ENCODE peak calls at places on chromosomes 4 and X, in seven cellular contexts. E, X, W, T, C, D and F are unnamed samples.
A peak's percentile ranks its signal among the peaks of the same experiment; 100 is the strongest.

GRCh38 chr4:1321486-1321885 is 25.5 kb upstream of the UVSSA start:
- DNase-seq in X (no peak), W (no peak), C (no peak), D (no peak), T (no peak), E (no peak), F (no peak)

GRCh38 chr4:129526812-129527211 is 430.9 kb downstream of the C4orf33 start:
- DNase-seq in W (no peak), X (no peak), D (no peak), T (no peak), C (no peak), E (peak; percentile 24), F (no peak)

GRCh38 chr4:89737888-89738287 is 99.1 kb downstream of the SNCA start:
- DNase-seq in T (peak; percentile 85), W (peak; percentile 49), D (no peak), E (peak; percentile 29), X (no peak), C (no peak), F (peak; percentile 12)

GRCh38 chr4:38739438-38739837 is 43.4 kb downstream of the TLR10 start:
- DNase-seq in W (no peak), X (no peak), E (no peak), D (no peak), C (no peak), T (no peak), F (no peak)

GRCh38 chr4:11640584-11640983 is 211.9 kb upstream of the HS3ST1 start:
- DNase-seq in D (no peak), W (no peak), T (no peak), C (no peak), E (no peak), X (no peak), F (no peak)

GRCh38 chrX:153469811-153470410 is 465 bp downstream of the HAUS7 start:
- DNase-seq in E (peak; percentile 57), X (no peak), C (peak; percentile 36), D (no peak), T (no peak), W (no peak), F (peak; percentile 38)

GRCh38 chr4:80705311-80705710 is 325.2 kb upstream of the BMP3 start:
- DNase-seq in E (no peak), D (no peak), C (no peak), X (no peak), W (no peak), T (no peak), F (no peak)

GRCh38 chr4:102344520-102344954 is 745 bp downstream of the SLC39A8 start:
- DNase-seq in C (peak; percentile 52), W (no peak), D (no peak), X (peak; percentile 93), T (peak; percentile 36), E (peak; percentile 68), F (peak; percentile 76)

GRCh38 chr4:31192372-31192771 is 472.2 kb downstream of the PCDH7 start:
- DNase-seq in E (no peak), D (no peak), W (no peak), C (no peak), X (no peak), T (no peak), F (peak; percentile 4)

GRCh38 chr4:98938386-98938785 is 9.5 kb upstream of the EIF4E start:
- DNase-seq in D (no peak), E (no peak), C (peak; percentile 8), T (no peak), X (no peak), W (no peak), F (peak; percentile 17)

GRCh38 chr4:2281575-2282343 is 19.9 kb upstream of the MXD4 start:
- DNase-seq in X (no peak), C (no peak), T (no peak), W (no peak), E (no peak), D (no peak), F (no peak)

GRCh38 chr4:3481113-3481531 is 18.0 kb downstream of the DOK7 start:
- DNase-seq in D (no peak), X (no peak), T (no peak), C (no peak), E (no peak), W (no peak), F (no peak)

GRCh38 chrX:21986596-21986995 is 45.5 kb upstream of the PHEX start:
- DNase-seq in E (no peak), D (no peak), X (no peak), C (no peak), T (no peak), W (no peak), F (no peak)

GRCh38 chr4:28075557-28075956 is 1214.9 kb downstream of the STIM2 start:
- DNase-seq in C (no peak), W (no peak), X (no peak), D (no peak), T (no peak), E (no peak), F (no peak)

GRCh38 chr4:336099-336892 is 1.3 kb upstream of the ZNF141 start:
- DNase-seq in X (peak; percentile 87), E (no peak), D (no peak), T (no peak), W (peak; percentile 26), C (no peak), F (peak; percentile 38)

GRCh38 chr4:52853351-52853750 is 8.8 kb upstream of the RASL11B start:
- DNase-seq in C (no peak), D (no peak), X (no peak), W (no peak), E (no peak), T (no peak), F (no peak)

GRCh38 chr4:134388351-134388750 is 186.8 kb upstream of the PABPC4L start:
- DNase-seq in W (no peak), T (no peak), D (no peak), E (no peak), C (no peak), X (no peak), F (no peak)

GRCh38 chr4:11904991-11905760 is 476.5 kb upstream of the HS3ST1 start:
- DNase-seq in D (no peak), T (no peak), X (no peak), C (no peak), E (no peak), W (no peak), F (no peak)